ENCODE peak calls at places on chromosomes 11 and 22, in eight cellular contexts. U, K, D, G, H, Q, V and M are unnamed samples.

GRCh38 chr11:27913650-27914049 is 194.3 kb downstream of the KIF18A start:
- DNase-seq in H (no peak), U (no peak), G (no peak), D (no peak), Q (peak), V (no peak), K (no peak), M (no peak)

GRCh38 chr11:47001666-47002285 is 65.2 kb downstream of the CSTPP1 start:
- DNase-seq in K (no peak), D (no peak), Q (no peak), H (no peak), U (no peak), G (no peak), V (no peak), M (no peak)

GRCh38 chr11:68340003-68340767 is 27.8 kb downstream of the LRP5 start:
- DNase-seq in K (no peak), H (no peak), G (no peak), V (no peak), U (no peak), Q (no peak), D (no peak), M (no peak)

GRCh38 chr11:114075343-114075610 is 15.8 kb downstream of the ZBTB16 start:
- DNase-seq in U (no peak), V (no peak), D (no peak), K (no peak), G (no peak), Q (no peak), H (no peak), M (no peak)

GRCh38 chr11:3972431-3972830 is 117.0 kb downstream of the STIM1 start:
- DNase-seq in V (no peak), G (no peak), H (no peak), D (no peak), Q (no peak), U (no peak), K (no peak), M (no peak)

GRCh38 chr11:119476666-119477331 is 53.8 kb upstream of the THY1 start:
- DNase-seq in U (no peak), K (peak), G (no peak), V (no peak), D (no peak), H (no peak), Q (no peak), M (no peak)

GRCh38 chr11:120401506-120401905 is 65.3 kb downstream of the ARHGEF12 start:
- DNase-seq in D (no peak), U (no peak), G (no peak), K (no peak), Q (peak), V (no peak), H (no peak), M (no peak)

GRCh38 chr11:109309153-109309552 is 112.8 kb upstream of the C11orf87 start:
- DNase-seq in U (no peak), Q (no peak), K (no peak), H (no peak), V (no peak), G (no peak), D (no peak), M (no peak)

GRCh38 chr22:40415531-40416266 is 45.3 kb downstream of the SGSM3 start:
- DNase-seq in V (no peak), G (no peak), K (no peak), Q (no peak), D (no peak), U (peak), H (no peak), M (no peak)

GRCh38 chr11:112345166-112345565 is 84.5 kb upstream of the PLET1 start:
- DNase-seq in G (no peak), U (no peak), H (no peak), V (no peak), D (no peak), Q (no peak), K (no peak), M (no peak)

GRCh38 chr22:26168199-26168915 is 905 bp upstream of the SEZ6L start:
- DNase-seq in V (peak), H (no peak), D (no peak), U (no peak), G (no peak), K (no peak), Q (no peak), M (no peak)

GRCh38 chr11:70478194-70478890 is 80.0 kb downstream of the CTTN start:
- DNase-seq in G (no peak), K (no peak), U (no peak), H (no peak), V (no peak), D (no peak), Q (no peak), M (no peak)

GRCh38 chr11:17603056-17603825 is 56.2 kb downstream of the OTOG start:
- DNase-seq in Q (no peak), K (peak), V (no peak), H (peak), D (no peak), U (no peak), G (no peak), M (no peak)

GRCh38 chr11:126716456-126717083 is 284.0 kb downstream of the KIRREL3 start:
- DNase-seq in D (no peak), Q (peak), G (peak), V (peak), H (no peak), U (no peak), K (no peak), M (no peak)

GRCh38 chr22:37243402-37244113 is 511 bp downstream of the RAC2 start:
- DNase-seq in H (no peak), Q (no peak), K (no peak), V (no peak), D (no peak), G (no peak), U (no peak), M (no peak)

GRCh38 chr11:3893311-3893710 is 37.8 kb downstream of the STIM1 start:
- DNase-seq in U (no peak), K (no peak), V (no peak), D (no peak), H (no peak), G (no peak), Q (no peak), M (no peak)

GRCh38 chr11:105577645-105578044 is 32.2 kb upstream of the GRIA4 start:
- DNase-seq in G (no peak), H (no peak), U (no peak), D (no peak), V (no peak), Q (peak), K (no peak), M (no peak)

GRCh38 chr11:91935120-91935519 is 289.5 kb upstream of the FAT3 start:
- DNase-seq in G (no peak), V (no peak), D (no peak), Q (peak), U (no peak), K (no peak), H (no peak), M (no peak)

GRCh38 chr22:24807284-24807950 is 1.4 kb downstream of the SGSM1 start:
- DNase-seq in U (no peak), K (peak), D (no peak), V (peak), Q (peak), G (no peak), H (no peak), M (no peak)

GRCh38 chr22:25141994-25142620 is 57.6 kb upstream of the CRYBB3 start:
- DNase-seq in V (no peak), D (no peak), Q (no peak), H (no peak), K (no peak), U (no peak), G (no peak), M (no peak)

GRCh38 chr11:70070736-70071135 is 7.4 kb upstream of the ANO1 start:
- DNase-seq in H (no peak), U (no peak), Q (no peak), K (peak), V (no peak), G (no peak), D (no peak), M (no peak)

GRCh38 chr11:69172674-69173073 is 16.9 kb downstream of the SMIM38 start:
- DNase-seq in D (no peak), V (no peak), Q (no peak), G (no peak), U (no peak), K (no peak), H (no peak), M (no peak)

GRCh38 chr11:75583710-75584658 is 21.9 kb downstream of the SERPINH1 start:
- DNase-seq in V (peak), U (no peak), D (no peak), K (peak), H (no peak), Q (no peak), G (no peak), M (peak)

GRCh38 chr11:103736323-103736722 is 300.1 kb upstream of the DDI1 start:
- DNase-seq in U (no peak), H (no peak), K (no peak), Q (no peak), G (no peak), D (no peak), V (no peak), M (no peak)

GRCh38 chr11:85947431-85948272 is 92.5 kb downstream of the CCDC83 start:
- DNase-seq in V (no peak), G (peak), K (no peak), H (no peak), Q (peak), U (no peak), D (peak), M (no peak)

GRCh38 chr11:35014352-35014751 is 97.9 kb downstream of the PDHX start:
- DNase-seq in Q (peak), D (no peak), G (peak), K (no peak), V (no peak), H (no peak), U (no peak), M (no peak)

GRCh38 chr11:10038916-10039315 is 255.1 kb downstream of the SBF2 start:
- DNase-seq in K (no peak), D (no peak), Q (no peak), H (no peak), V (no peak), U (no peak), G (no peak), M (no peak)

GRCh38 chr11:134032501-134033091 is 36.3 kb upstream of the JAM3 start:
- DNase-seq in H (no peak), U (no peak), D (no peak), V (no peak), G (no peak), K (no peak), Q (no peak), M (no peak)

GRCh38 chr11:74090701-74091100 is 80.1 kb downstream of the C2CD3 start:
- DNase-seq in Q (no peak), D (no peak), H (no peak), K (no peak), V (no peak), G (no peak), U (no peak), M (no peak)

GRCh38 chr11:102347526-102348331 is 715 bp downstream of the BIRC2 start:
- DNase-seq in D (no peak), Q (peak), V (no peak), H (no peak), K (no peak), U (no peak), G (no peak), M (no peak)

GRCh38 chr11:93005239-93005638 is 35.8 kb downstream of the MTNR1B start:
- DNase-seq in Q (peak), G (peak), U (no peak), D (no peak), K (no peak), H (no peak), V (peak), M (no peak)

GRCh38 chr22:38270091-38270972 is 2.5 kb downstream of the TMEM184B start:
- DNase-seq in V (no peak), H (no peak), Q (no peak), U (no peak), D (no peak), K (no peak), G (no peak), M (no peak)

GRCh38 chr11:115871161-115871750 is 367.0 kb upstream of the CADM1 start:
- DNase-seq in G (no peak), Q (no peak), H (no peak), D (no peak), U (no peak), V (no peak), K (no peak), M (no peak)

GRCh38 chr11:115869131-115869530 is 364.9 kb upstream of the CADM1 start:
- DNase-seq in K (no peak), H (no peak), V (no peak), Q (no peak), G (no peak), U (no peak), D (no peak), M (no peak)

GRCh38 chr11:115873813-115874212 is 369.6 kb upstream of the CADM1 start:
- DNase-seq in K (no peak), V (no peak), D (no peak), U (no peak), G (no peak), Q (no peak), H (no peak), M (no peak)

GRCh38 chr11:115872418-115872817 is 368.2 kb upstream of the CADM1 start:
- DNase-seq in V (no peak), Q (no peak), H (no peak), U (no peak), G (no peak), K (no peak), D (no peak), M (no peak)

DNA sequence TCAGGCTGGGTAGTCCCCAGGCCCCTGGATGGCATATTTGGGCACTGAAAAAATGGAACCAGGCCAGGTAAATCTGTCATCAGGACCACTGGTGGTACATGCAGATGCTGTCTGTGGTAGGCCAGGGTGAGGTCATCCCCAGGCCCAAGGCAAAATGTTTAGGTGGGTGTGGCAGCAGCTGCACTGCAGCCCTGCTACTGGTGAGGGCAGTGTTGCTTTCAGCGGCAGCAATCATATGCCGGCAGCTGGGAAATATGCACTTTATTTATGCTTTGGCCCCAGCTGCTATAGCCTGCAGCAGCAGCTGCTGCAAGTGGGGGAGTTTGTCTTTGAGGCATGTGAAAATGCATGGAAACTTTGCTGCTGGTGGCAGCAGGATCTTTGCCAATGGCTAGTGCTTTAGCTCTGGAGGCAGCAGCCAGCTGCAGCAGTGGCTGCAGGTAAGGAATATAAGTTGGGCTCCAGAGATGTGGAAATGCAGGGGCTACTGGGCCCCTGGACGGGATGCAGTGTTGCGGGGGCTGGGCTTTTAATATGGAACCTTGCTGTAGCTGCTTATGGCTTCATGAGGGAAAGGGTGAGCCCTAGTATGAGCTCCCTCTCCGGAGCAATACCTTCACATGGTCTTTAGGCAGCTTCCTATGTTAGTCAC is 365.7 kb upstream of the CADM1 start:
- DNase-seq in K (no peak), Q (peak), U (no peak), G (no peak), H (no peak), V (peak), D (no peak), M (no peak)
- TF ChIP-seq CTCF in K (no peak), Q (peak), U (no peak), G (no peak), H (no peak), V (peak), D (no peak), M (peak)

DNA sequence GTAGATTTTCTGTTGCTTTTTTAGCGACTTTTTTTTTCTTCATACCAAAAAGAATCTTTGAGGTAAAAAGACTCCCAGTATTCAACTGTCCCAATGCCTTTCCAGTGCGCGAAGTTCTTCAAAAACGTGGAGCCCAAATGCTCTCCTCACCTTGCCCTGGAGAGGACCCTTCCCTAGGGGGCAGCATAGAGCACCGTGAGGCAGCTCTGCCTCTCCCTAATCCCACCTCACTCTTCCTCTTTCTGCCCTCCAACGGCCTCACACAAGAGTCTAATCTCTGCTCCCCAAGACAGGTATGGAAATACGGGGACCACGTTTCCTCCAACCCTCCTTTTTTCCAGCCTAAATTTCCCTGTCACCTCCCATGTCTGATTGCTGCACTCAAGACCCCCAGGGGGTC is 117.5 kb upstream of the ALX4 start:
- DNase-seq in G (no peak), K (peak), U (no peak), V (peak), H (no peak), D (no peak), Q (no peak), M (no peak)
- TF ChIP-seq CTCF in G (peak), K (no peak), U (no peak), V (peak), H (no peak), D (peak), Q (peak), M (peak)

DNA sequence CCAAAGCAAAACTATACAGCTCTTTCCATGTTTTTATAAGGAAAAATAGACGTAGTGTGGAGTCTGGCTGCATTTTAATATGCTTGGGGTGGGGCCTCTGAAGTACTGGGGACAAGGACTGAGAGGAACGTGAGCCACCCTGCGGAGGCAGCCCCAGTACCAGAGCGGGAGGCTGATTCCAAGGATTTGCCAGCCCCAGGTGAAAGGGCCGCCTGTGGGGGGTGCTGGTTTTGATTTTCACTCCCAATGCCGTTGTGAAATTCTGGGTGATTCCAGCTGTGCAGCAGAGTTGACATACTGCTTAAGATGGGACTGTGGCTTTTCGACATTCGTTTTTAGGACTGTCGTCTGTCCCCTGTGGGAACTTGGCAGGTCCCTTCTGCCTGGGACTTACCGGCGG is 370.8 kb downstream of the TBC1D22A start:
- DNase-seq in V (no peak), D (no peak), H (no peak), Q (no peak), G (no peak), K (no peak), U (no peak), M (no peak)
- TF ChIP-seq CTCF in V (no peak), D (no peak), H (no peak), Q (no peak), G (no peak), K (no peak), U (no peak), M (no peak)

GRCh38 chr22:19501897-19502447 is 22.2 kb downstream of the CLDN5 start:
- DNase-seq in G (no peak), D (no peak), Q (no peak), H (no peak), U (no peak), V (no peak), K (no peak), M (no peak)

GRCh38 chr22:19503367-19503766 is 20.8 kb downstream of the CLDN5 start:
- DNase-seq in Q (no peak), H (no peak), V (no peak), G (no peak), K (no peak), U (no peak), D (no peak), M (no peak)

GRCh38 chr22:19505735-19506126 is 18.5 kb downstream of the CLDN5 start:
- DNase-seq in U (no peak), G (no peak), Q (no peak), K (no peak), V (no peak), H (no peak), D (no peak), M (no peak)

GRCh38 chr22:19504900-19505734 is 19.1 kb downstream of the CLDN5 start:
- DNase-seq in U (no peak), H (no peak), G (no peak), Q (no peak), D (no peak), V (no peak), K (no peak), M (no peak)

GRCh38 chr22:19503869-19504268 is 20.3 kb downstream of the CLDN5 start:
- DNase-seq in U (no peak), G (no peak), Q (no peak), V (no peak), H (no peak), K (no peak), D (no peak), M (no peak)
- TF ChIP-seq CTCF in U (no peak), G (no peak), Q (no peak), V (no peak), H (no peak), K (no peak), D (no peak), M (no peak)

GRCh38 chr11:2389344-2390026 is 11.1 kb upstream of the TSSC4 start:
- DNase-seq in U (no peak), H (no peak), G (no peak), Q (no peak), K (no peak), V (no peak), D (no peak), M (no peak)
- TF ChIP-seq CTCF in U (no peak), H (no peak), G (peak), Q (peak), K (no peak), V (no peak), D (peak), M (no peak)